ENCODE peak calls at places on chromosomes 4 and X, in four cellular contexts. Z is H4, P is activated T-helper 1 cell treated with Interleukin-2 at 50 U/mL for 16 hours, J is GM04504. M is an unnamed sample.

GRCh38 chr4:85823295-85823694 is 348.3 kb downstream of the ARHGAP24 start:
- DNase-seq in Z (no peak), P (no peak), J (no peak), M (no peak)

GRCh38 chr4:11847161-11847560 is 418.5 kb upstream of the HS3ST1 start:
- DNase-seq in Z (no peak), P (no peak), J (no peak), M (no peak)

GRCh38 chrX:133786382-133786781 is 199.0 kb downstream of the GPC3 start:
- DNase-seq in Z (no peak), P (no peak), J (no peak), M (no peak)

GRCh38 chr4:121728066-121728465 is 31.3 kb upstream of the ANXA5 start:
- DNase-seq in Z (peak), P (no peak), J (peak), M (no peak)

GRCh38 chr4:993111-994029 is at the start of gene SLC26A1:
- DNase-seq in Z (no peak), P (no peak), J (no peak), M (no peak)

GRCh38 chr4:13903061-13903460 is 275.5 kb upstream of the BOD1L1 start:
- DNase-seq in Z (no peak), P (no peak), J (no peak), M (no peak)

GRCh38 chr4:156766846-156767245 is 204.8 kb downstream of the PDGFC start:
- DNase-seq in Z (no peak), P (no peak), J (no peak), M (no peak)

GRCh38 chr4:172055498-172055897 is 242.3 kb downstream of the GALNTL6 start:
- DNase-seq in Z (no peak), P (no peak), J (no peak), M (no peak)

GRCh38 chrX:104565791-104566687 is at the start of gene IL1RAPL2:
- DNase-seq in Z (peak), P (no peak), J (no peak), M (no peak)